ENCODE peak calls at places on chromosomes 5 and 9, in six cellular contexts. K is AG04449, Y is neural crest cell, O is Caki2, P is SW 1271, I is NCI-H1092. R is an unnamed sample.

GRCh38 chr5:132830436-132831094 is at the start of gene SHROOM1:
- DNase-seq in K (no peak), Y (no peak), O (peak), P (peak), I (no peak), R (peak)

GRCh38 chr9:95105519-95106287 is 211.8 kb downstream of the FANCC start:
- DNase-seq in K (no peak), Y (no peak), O (no peak), P (no peak), I (no peak), R (no peak)

GRCh38 chr5:18305288-18305899 is 671.1 kb downstream of the TAF11L14 start:
- DNase-seq in K (no peak), Y (peak), O (peak), P (peak), I (no peak), R (peak)

GRCh38 chr5:116763987-116764866 is 189.6 kb upstream of the SEMA6A start:
- DNase-seq in K (no peak), Y (no peak), O (no peak), P (no peak), I (no peak), R (no peak)

GRCh38 chr5:68000805-68001204 is 214.8 kb upstream of the PIK3R1 start:
- DNase-seq in K (no peak), Y (no peak), O (no peak), P (no peak), I (no peak), R (no peak)

GRCh38 chr9:135850737-135851136 is 56.6 kb downstream of the CAMSAP1 start:
- DNase-seq in K (no peak), Y (no peak), O (peak), P (no peak), I (no peak), R (no peak)

GRCh38 chr5:155147222-155147621 is 133.7 kb downstream of the KIF4B start:
- DNase-seq in K (no peak), Y (no peak), O (no peak), P (peak), I (no peak), R (no peak)

GRCh38 chr5:43997647-43998251 is 391.5 kb downstream of the FGF10 start:
- DNase-seq in K (no peak), Y (no peak), O (peak), P (no peak), I (no peak), R (no peak)

GRCh38 chr5:10565785-10566506 is 2.1 kb downstream of the ANKRD33B start:
- DNase-seq in K (no peak), Y (no peak), O (peak), P (no peak), I (no peak), R (no peak)

GRCh38 chr5:32339198-32339597 is 26.5 kb upstream of the MTMR12 start:
- DNase-seq in K (no peak), Y (no peak), O (peak), P (peak), I (no peak), R (no peak)

GRCh38 chr9:77475641-77476473 is 172.3 kb downstream of the GNA14 start:
- DNase-seq in K (peak), Y (no peak), O (no peak), P (no peak), I (peak), R (no peak)

GRCh38 chr5:39102684-39103155 is 28.5 kb upstream of the RICTOR start:
- DNase-seq in K (no peak), Y (no peak), O (no peak), P (no peak), I (no peak), R (no peak)

GRCh38 chr9:19583890-19584289 is 175.1 kb downstream of the ACER2 start:
- DNase-seq in K (no peak), Y (no peak), O (no peak), P (no peak), I (no peak), R (no peak)

GRCh38 chr9:72527801-72528195 is 6.4 kb downstream of the TMC1 start:
- DNase-seq in K (no peak), Y (no peak), O (no peak), P (no peak), I (no peak), R (no peak)

GRCh38 chr9:133558191-133559126 is 24.0 kb downstream of the ADAMTSL2 start:
- DNase-seq in K (peak), Y (peak), O (peak), P (no peak), I (no peak), R (no peak)